ENCODE peak calls at places on chromosomes 1 and 21, in seven cellular contexts. X is body of pancreas, L is adrenal gland, D is endothelial cell of umbilical vein, U is transverse colon, M is IMR-90, W is A549. Z is an unnamed sample. For H3K4me1, the result is how much of the 10 kb centered on the place peaks cover.

GRCh38 chr1:245939756-245940345 is 567.2 kb downstream of the SMYD3 start:
- DNase-seq in X (no peak), L (no peak), D (no peak), U (no peak), M (no peak), W (no peak), Z (no peak)

GRCh38 chr1:63189677-63190076 is 132.7 kb upstream of the FOXD3 start:
- DNase-seq in X (no peak), L (no peak), D (no peak), U (no peak), M (no peak), W (peak), Z (no peak)

GRCh38 chr21:41640756-41641509 is 125.9 kb downstream of the RIPK4 start:
- DNase-seq in X (no peak), L (no peak), D (no peak), U (no peak), M (peak), W (no peak), Z (no peak)

GRCh38 chr1:214296860-214297699 is 16.1 kb downstream of the SMYD2 start:
- DNase-seq in X (no peak), L (no peak), D (peak), U (no peak), M (peak), W (no peak), Z (no peak)

GRCh38 chr1:230594374-230594773 is 47.9 kb upstream of the COG2 start:
- DNase-seq in X (no peak), L (no peak), D (no peak), U (peak), M (no peak), W (no peak), Z (no peak)

GRCh38 chr21:22223385-22223784 is 1225.2 kb downstream of the NCAM2 start:
- DNase-seq in X (no peak), L (no peak), D (no peak), U (no peak), M (no peak), W (no peak), Z (no peak)

GRCh38 chr1:7015022-7015421 is 229.8 kb downstream of the CAMTA1 start:
- DNase-seq in X (no peak), L (no peak), D (no peak), U (no peak), M (no peak), W (no peak), Z (no peak)

GRCh38 chr1:94961994-94962744 is 35.3 kb upstream of the CNN3 start:
- DNase-seq in X (no peak), L (no peak), D (no peak), U (no peak), M (no peak), W (no peak), Z (no peak)

GRCh38 chr1:95407146-95407863 is 173.3 kb downstream of the RWDD3 start:
- DNase-seq in X (no peak), L (no peak), D (no peak), U (no peak), M (no peak), W (no peak), Z (no peak)

GRCh38 chr1:94280541-94280940 is 43.2 kb upstream of the ARHGAP29 start:
- DNase-seq in X (no peak), L (no peak), D (no peak), U (no peak), M (no peak), W (no peak), Z (no peak)

GRCh38 chr1:109210058-109210457 is 3.7 kb upstream of the SARS1 start:
- DNase-seq in X (no peak), L (no peak), D (no peak), U (no peak), M (no peak), W (no peak), Z (no peak)

GRCh38 chr1:199089393-199090122 is 450.7 kb downstream of the PTPRC start:
- DNase-seq in X (no peak), L (no peak), D (no peak), U (no peak), M (peak), W (no peak), Z (no peak)

GRCh38 chr1:110196917-110197782 is 13.0 kb upstream of the KCNC4 start:
- DNase-seq in X (peak), L (peak), D (peak), U (no peak), M (peak), W (peak), Z (no peak)

GRCh38 chr1:57483954-57484353 is 60.1 kb upstream of the DAB1 start:
- DNase-seq in X (no peak), L (no peak), D (no peak), U (no peak), M (peak), W (no peak), Z (no peak)

GRCh38 chr1:192118881-192119280 is 39.4 kb upstream of the RGS18 start:
- DNase-seq in X (no peak), L (no peak), D (peak), U (no peak), M (no peak), W (no peak), Z (no peak)

GRCh38 chr1:166489670-166490436 is 323.1 kb upstream of the FAM78B start:
- DNase-seq in X (no peak), L (peak), D (no peak), U (peak), M (no peak), W (peak), Z (no peak)

GRCh38 chr1:47178665-47179022 is 11.2 kb downstream of the PDZK1IP1 start:
- DNase-seq in X (no peak), L (no peak), D (no peak), U (no peak), M (no peak), W (no peak), Z (no peak)

GRCh38 chr1:156912861-156913808 is 7.3 kb upstream of the LRRC71 start:
- DNase-seq in X (no peak), L (no peak), D (no peak), U (no peak), M (no peak), W (no peak), Z (no peak)

GRCh38 chr1:95236784-95237575 is 3.0 kb downstream of the RWDD3 start:
- DNase-seq in X (no peak), L (no peak), D (no peak), U (no peak), M (peak), W (no peak), Z (no peak)

GRCh38 chr1:117093091-117093534 is 28.4 kb downstream of the TRIM45 start:
- DNase-seq in X (no peak), L (peak), D (peak), U (peak), M (peak), W (peak), Z (peak)

GRCh38 chr1:244171241-244171985 is 120.3 kb downstream of the ZBTB18 start:
- DNase-seq in X (peak), L (no peak), D (peak), U (no peak), M (no peak), W (no peak), Z (no peak)

GRCh38 chr1:154809436-154810413 is 60.4 kb downstream of the KCNN3 start:
- DNase-seq in X (no peak), L (peak), D (peak), U (no peak), M (peak), W (no peak), Z (peak)

GRCh38 chr21:45261093-45261492 is 26.6 kb downstream of the POFUT2 start:
- DNase-seq in X (no peak), L (no peak), D (no peak), U (no peak), M (no peak), W (no peak), Z (no peak)

GRCh38 chr21:29499734-29500343 is 201.1 kb downstream of the BACH1 start:
- DNase-seq in X (no peak), L (no peak), D (peak), U (no peak), M (no peak), W (peak), Z (no peak)

GRCh38 chr1:154198756-154199562 is 7.1 kb upstream of the TPM3 start:
- DNase-seq in X (peak), L (no peak), D (peak), U (no peak), M (peak), W (peak), Z (peak)

GRCh38 chr1:12435639-12436344 is 182.2 kb downstream of the DHRS3 start:
- DNase-seq in X (no peak), L (no peak), D (peak), U (no peak), M (peak), W (no peak), Z (no peak)

GRCh38 chr1:175514309-175515001 is 228.9 kb downstream of the TNR start:
- DNase-seq in X (no peak), L (no peak), D (peak), U (no peak), M (no peak), W (no peak), Z (no peak)

GRCh38 chr1:68904472-68904871 is 407.6 kb upstream of the DEPDC1 start:
- DNase-seq in X (no peak), L (no peak), D (no peak), U (no peak), M (no peak), W (no peak), Z (no peak)

GRCh38 chr1:143720087-143721023 is 251.4 kb downstream of the FAM72C start:
- DNase-seq in X (peak), L (peak), D (no peak), U (peak), M (peak), W (peak), Z (no peak)

GRCh38 chr21:46295177-46295711 is 9.1 kb downstream of the YBEY start:
- DNase-seq in X (no peak), L (no peak), D (no peak), U (no peak), M (peak), W (no peak), Z (no peak)

GRCh38 chr21:31222142-31222541 is 121.9 kb downstream of the TIAM1 start:
- DNase-seq in X (no peak), L (no peak), D (no peak), U (no peak), M (peak), W (no peak), Z (no peak)

DNA sequence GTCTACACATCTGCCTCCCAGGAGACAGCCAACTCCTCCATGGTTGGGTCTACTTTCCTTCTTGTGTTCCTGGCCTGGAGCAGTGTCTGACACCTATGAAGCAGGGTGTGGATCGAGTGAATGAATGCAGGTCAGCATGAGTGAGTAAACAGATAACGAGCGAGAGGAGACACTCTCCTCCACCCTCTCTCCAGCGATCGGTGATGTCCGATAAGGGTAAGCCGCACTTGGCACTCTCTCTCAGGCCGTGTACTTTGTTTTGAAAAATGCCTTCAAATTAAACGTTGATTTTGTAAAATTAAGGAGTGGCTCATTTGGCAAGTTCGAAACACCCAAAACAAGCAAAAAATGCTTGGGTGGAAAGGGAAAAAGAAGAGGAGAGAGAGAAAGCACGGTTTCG is 43.8 kb upstream of the DMRTB1 start:
- DNase-seq in X (no peak), L (no peak), D (no peak), U (no peak), M (no peak), W (no peak), Z (no peak)
- TF ChIP-seq POLR2A in X (no peak), L (no peak), D (no peak), U (no peak), M (no peak), W (no peak), Z (no peak)

DNA sequence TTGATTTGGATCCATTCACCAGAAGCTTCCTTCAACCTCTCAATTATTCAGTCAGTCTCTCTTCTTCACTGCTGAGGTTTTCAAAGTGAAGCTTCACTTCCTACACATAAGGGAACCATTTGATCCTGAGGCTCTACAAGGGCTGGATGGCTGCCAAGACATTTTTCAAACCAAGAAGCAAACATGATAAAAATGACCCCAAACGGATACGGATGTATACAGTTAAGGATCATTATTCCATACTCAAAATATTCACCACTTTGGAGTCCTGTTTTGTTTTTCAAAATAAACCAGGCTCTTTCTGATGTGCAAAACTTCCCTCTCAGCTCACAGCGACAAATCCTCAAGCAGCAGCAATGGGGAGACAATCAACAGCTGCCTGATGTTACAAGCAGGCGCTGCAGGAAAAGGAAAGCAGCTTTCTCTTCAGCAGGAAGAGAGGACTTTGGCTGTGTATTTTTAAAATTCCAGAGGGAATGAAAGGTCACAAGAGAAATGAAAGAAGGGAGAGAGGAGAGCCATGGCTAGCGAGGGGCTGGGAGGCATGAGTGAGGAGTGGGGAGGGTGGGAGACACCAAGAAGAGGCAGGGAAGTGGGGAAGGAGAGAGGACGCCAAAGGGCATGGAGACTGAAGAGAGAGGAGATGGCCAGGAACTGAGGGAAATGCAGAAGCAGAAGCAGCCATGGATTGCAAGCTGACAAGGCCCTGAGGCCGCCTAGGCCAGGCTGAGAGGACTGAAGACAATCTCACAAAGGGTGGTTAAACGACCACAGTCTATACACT is 145.4 kb downstream of the SLC45A1 start:
- DNase-seq in X (no peak), L (peak), D (peak), U (peak), M (peak), W (no peak), Z (peak)
- H3K4me1 ChIP-seq in X (under half), L (under half), D (under half), U (under half), M (under half), W (under half), Z (under half)

GRCh38 chr1:169031566-169032224 is 74.8 kb upstream of the ATP1B1 start:
- DNase-seq in X (no peak), L (no peak), D (no peak), U (no peak), M (no peak), W (no peak), Z (peak)
- H3K4me3 ChIP-seq in X (no peak), L (no peak), D (no peak), U (no peak), M (no peak), W (no peak), Z (no peak)

GRCh38 chr1:240496941-240497340 is 115.0 kb downstream of the GREM2 start:
- DNase-seq in X (no peak), L (no peak), D (no peak), U (no peak), M (no peak), W (no peak), Z (no peak)
- TF ChIP-seq POLR2A in X (no peak), L (no peak), D (no peak), U (no peak), M (no peak), W (no peak), Z (no peak)

DNA sequence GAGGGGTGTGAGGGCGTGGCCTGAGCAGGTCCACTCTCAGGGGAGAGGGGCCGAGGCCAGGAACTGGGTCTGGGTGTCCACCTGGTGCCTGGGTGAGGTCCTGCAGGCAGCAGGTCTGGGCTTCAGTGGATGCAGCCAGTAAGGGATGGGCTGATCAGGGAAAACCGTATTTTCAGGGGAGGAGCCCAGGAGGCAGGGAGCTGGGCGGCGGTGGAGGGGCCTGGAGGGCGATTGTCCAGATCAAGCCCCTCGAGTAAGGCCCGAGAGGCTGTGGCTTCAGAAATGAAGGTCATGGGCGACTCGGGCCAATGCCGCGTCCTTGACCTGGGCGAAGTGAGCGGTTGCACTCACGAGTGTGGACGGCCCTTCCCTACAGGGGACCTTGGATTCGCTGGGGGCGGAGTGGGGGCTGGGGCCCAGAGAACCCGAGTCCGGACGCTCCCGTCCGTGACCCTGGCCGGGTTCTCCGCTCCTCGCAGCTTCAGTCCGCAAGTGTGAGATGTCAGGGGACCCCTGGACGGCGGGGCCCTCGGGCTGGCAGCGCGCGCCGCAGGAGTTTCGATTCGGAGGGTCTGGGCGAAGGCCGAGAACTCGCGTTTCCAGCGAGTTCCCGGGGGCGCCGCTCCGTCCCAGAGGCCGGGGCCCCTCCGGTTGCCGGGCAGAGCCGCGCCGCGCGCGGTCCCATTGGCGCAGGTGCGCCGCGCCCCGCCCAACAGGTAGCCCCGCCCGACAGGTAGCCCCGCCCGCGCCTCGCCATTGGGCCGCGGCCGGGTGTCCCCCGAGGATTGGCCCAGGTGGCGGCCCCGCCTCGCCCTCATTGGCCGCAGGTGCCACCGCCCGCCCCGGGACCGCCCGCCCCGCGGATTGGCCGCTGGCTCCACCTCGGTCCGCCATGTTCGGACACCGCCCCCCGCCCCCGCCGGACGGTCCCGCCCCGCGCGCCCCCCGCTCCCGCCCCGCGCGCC is at the start of gene PRKCZ:
- DNase-seq in X (peak), L (peak), D (no peak), U (peak), M (no peak), W (peak), Z (peak)
- H3K4me1 ChIP-seq in X (under half), L (under half), D (under half), U (under half), M (under half), W (under half), Z (under half)

DNA sequence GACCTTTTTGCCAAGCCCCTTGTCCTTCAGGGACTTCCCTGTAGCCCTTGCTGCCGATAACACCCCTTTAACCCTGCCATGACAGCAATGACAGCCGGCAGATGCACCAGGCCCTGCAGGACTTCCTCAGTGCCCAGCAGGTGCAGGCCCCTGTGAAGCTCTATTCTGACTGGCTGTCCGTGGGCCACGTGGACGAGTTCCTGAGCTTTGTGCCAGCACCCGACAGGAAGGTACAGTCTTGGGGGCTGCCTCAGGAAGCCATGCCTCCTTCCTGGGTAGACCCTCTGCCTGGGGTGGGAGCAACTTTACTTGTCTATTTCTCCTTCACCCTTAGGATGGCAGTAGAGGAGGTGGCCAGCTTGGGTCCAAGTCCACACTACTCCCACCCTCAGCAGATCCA is 16.1 kb upstream of the PADI6 start:
- DNase-seq in X (no peak), L (no peak), D (no peak), U (no peak), M (no peak), W (no peak), Z (no peak)
- H3K4me3 ChIP-seq in X (no peak), L (no peak), D (no peak), U (no peak), M (no peak), W (no peak), Z (no peak)

GRCh38 chr1:16913866-16914662 is 7.7 kb upstream of the CROCC start:
- DNase-seq in X (peak), L (peak), D (peak), U (peak), M (peak), W (peak), Z (peak)
- TF ChIP-seq POLR2A in X (peak), L (peak), D (peak), U (peak), M (peak), W (peak), Z (peak)

Z was measured in uterus.